ENCODE peak calls at places on chromosomes 5 and 9, in nine cellular contexts. One of them, this sample, is unnamed.

GRCh38 chr9:128098936-128099931 is 28.3 kb downstream of the PTGES2 start:
- DNase-seq in NCI-H187 treated with DMSO at 0.1 percent for 48 hours: no peak
- DNase-seq in mesenteric fat pad: no peak
- DNase-seq in C1 segment of cervical spinal cord: no peak
- DNase-seq in NCI-H2171 treated with DMSO at 0.1 percent for 48 hours: peak
- DNase-seq in neural crest cell: no peak
- DNase-seq in Right ventricle myocardium inferior: no peak
- DNase-seq in T follicular helper cell: no peak
- DNase-seq in dermis microvascular lymphatic vessel endothelial cell: no peak
- DNase-seq in this sample: no peak

GRCh38 chr9:15722888-15723287 is 170.0 kb downstream of the CCDC171 start:
- DNase-seq in T follicular helper cell: no peak
- DNase-seq in NCI-H2171 treated with DMSO at 0.1 percent for 48 hours: no peak
- DNase-seq in dermis microvascular lymphatic vessel endothelial cell: no peak
- DNase-seq in Right ventricle myocardium inferior: no peak
- DNase-seq in mesenteric fat pad: no peak
- DNase-seq in NCI-H187 treated with DMSO at 0.1 percent for 48 hours: no peak
- DNase-seq in C1 segment of cervical spinal cord: no peak
- DNase-seq in neural crest cell: peak
- DNase-seq in this sample: peak

GRCh38 chr5:172714491-172715420 is 56.2 kb downstream of the DUSP1 start:
- DNase-seq in dermis microvascular lymphatic vessel endothelial cell: peak
- DNase-seq in NCI-H187 treated with DMSO at 0.1 percent for 48 hours: no peak
- DNase-seq in Right ventricle myocardium inferior: peak
- DNase-seq in neural crest cell: peak
- DNase-seq in T follicular helper cell: peak
- DNase-seq in C1 segment of cervical spinal cord: peak
- DNase-seq in NCI-H2171 treated with DMSO at 0.1 percent for 48 hours: peak
- DNase-seq in mesenteric fat pad: peak
- DNase-seq in this sample: peak

GRCh38 chr5:151718168-151718567 is 31.5 kb upstream of the SPARC start:
- DNase-seq in mesenteric fat pad: no peak
- DNase-seq in T follicular helper cell: no peak
- DNase-seq in dermis microvascular lymphatic vessel endothelial cell: no peak
- DNase-seq in C1 segment of cervical spinal cord: no peak
- DNase-seq in neural crest cell: no peak
- DNase-seq in Right ventricle myocardium inferior: no peak
- DNase-seq in NCI-H2171 treated with DMSO at 0.1 percent for 48 hours: no peak
- DNase-seq in NCI-H187 treated with DMSO at 0.1 percent for 48 hours: no peak
- DNase-seq in this sample: no peak

GRCh38 chr5:142720561-142721275 is 34.8 kb upstream of the FGF1 start:
- DNase-seq in mesenteric fat pad: no peak
- DNase-seq in C1 segment of cervical spinal cord: no peak
- DNase-seq in NCI-H187 treated with DMSO at 0.1 percent for 48 hours: peak
- DNase-seq in T follicular helper cell: no peak
- DNase-seq in neural crest cell: no peak
- DNase-seq in dermis microvascular lymphatic vessel endothelial cell: no peak
- DNase-seq in NCI-H2171 treated with DMSO at 0.1 percent for 48 hours: peak
- DNase-seq in Right ventricle myocardium inferior: peak
- DNase-seq in this sample: no peak

GRCh38 chr9:134669556-134669955 is 28.0 kb downstream of the COL5A1 start:
- DNase-seq in NCI-H187 treated with DMSO at 0.1 percent for 48 hours: no peak
- DNase-seq in C1 segment of cervical spinal cord: no peak
- DNase-seq in T follicular helper cell: no peak
- DNase-seq in dermis microvascular lymphatic vessel endothelial cell: no peak
- DNase-seq in Right ventricle myocardium inferior: no peak
- DNase-seq in NCI-H2171 treated with DMSO at 0.1 percent for 48 hours: no peak
- DNase-seq in mesenteric fat pad: no peak
- DNase-seq in neural crest cell: no peak
- DNase-seq in this sample: no peak

GRCh38 chr5:143791848-143792701 is 19.9 kb upstream of the HMHB1 start:
- DNase-seq in mesenteric fat pad: no peak
- DNase-seq in T follicular helper cell: no peak
- DNase-seq in NCI-H2171 treated with DMSO at 0.1 percent for 48 hours: peak
- DNase-seq in Right ventricle myocardium inferior: no peak
- DNase-seq in neural crest cell: no peak
- DNase-seq in dermis microvascular lymphatic vessel endothelial cell: no peak
- DNase-seq in NCI-H187 treated with DMSO at 0.1 percent for 48 hours: no peak
- DNase-seq in C1 segment of cervical spinal cord: no peak
- DNase-seq in this sample: no peak

GRCh38 chr9:109317979-109318671 is 2.7 kb downstream of the EPB41L4B start:
- DNase-seq in C1 segment of cervical spinal cord: no peak
- DNase-seq in T follicular helper cell: no peak
- DNase-seq in mesenteric fat pad: no peak
- DNase-seq in dermis microvascular lymphatic vessel endothelial cell: no peak
- DNase-seq in NCI-H187 treated with DMSO at 0.1 percent for 48 hours: peak
- DNase-seq in Right ventricle myocardium inferior: no peak
- DNase-seq in neural crest cell: no peak
- DNase-seq in NCI-H2171 treated with DMSO at 0.1 percent for 48 hours: peak
- DNase-seq in this sample: peak

GRCh38 chr9:121958530-121958929 is 134.6 kb downstream of the TTLL11 start:
- DNase-seq in NCI-H187 treated with DMSO at 0.1 percent for 48 hours: no peak
- DNase-seq in T follicular helper cell: no peak
- DNase-seq in mesenteric fat pad: no peak
- DNase-seq in neural crest cell: no peak
- DNase-seq in NCI-H2171 treated with DMSO at 0.1 percent for 48 hours: no peak
- DNase-seq in Right ventricle myocardium inferior: no peak
- DNase-seq in C1 segment of cervical spinal cord: no peak
- DNase-seq in dermis microvascular lymphatic vessel endothelial cell: peak
- DNase-seq in this sample: no peak

GRCh38 chr9:27369591-27369990 is 72.6 kb upstream of the EQTN start:
- DNase-seq in Right ventricle myocardium inferior: no peak
- DNase-seq in NCI-H2171 treated with DMSO at 0.1 percent for 48 hours: no peak
- DNase-seq in mesenteric fat pad: no peak
- DNase-seq in neural crest cell: no peak
- DNase-seq in NCI-H187 treated with DMSO at 0.1 percent for 48 hours: no peak
- DNase-seq in dermis microvascular lymphatic vessel endothelial cell: no peak
- DNase-seq in C1 segment of cervical spinal cord: no peak
- DNase-seq in T follicular helper cell: no peak
- DNase-seq in this sample: peak

GRCh38 chr5:72338810-72339209 is 18.6 kb downstream of the PTCD2 start:
- DNase-seq in C1 segment of cervical spinal cord: no peak
- DNase-seq in Right ventricle myocardium inferior: no peak
- DNase-seq in NCI-H2171 treated with DMSO at 0.1 percent for 48 hours: no peak
- DNase-seq in neural crest cell: no peak
- DNase-seq in mesenteric fat pad: no peak
- DNase-seq in NCI-H187 treated with DMSO at 0.1 percent for 48 hours: no peak
- DNase-seq in dermis microvascular lymphatic vessel endothelial cell: no peak
- DNase-seq in T follicular helper cell: no peak
- DNase-seq in this sample: no peak

GRCh38 chr5:77295863-77296378 is 85.4 kb downstream of the PDE8B start:
- DNase-seq in dermis microvascular lymphatic vessel endothelial cell: no peak
- DNase-seq in NCI-H2171 treated with DMSO at 0.1 percent for 48 hours: no peak
- DNase-seq in mesenteric fat pad: no peak
- DNase-seq in Right ventricle myocardium inferior: no peak
- DNase-seq in NCI-H187 treated with DMSO at 0.1 percent for 48 hours: no peak
- DNase-seq in T follicular helper cell: no peak
- DNase-seq in C1 segment of cervical spinal cord: no peak
- DNase-seq in neural crest cell: no peak
- DNase-seq in this sample: no peak

GRCh38 chr9:88221110-88221509 is 82.8 kb upstream of the SPATA31C2 start:
- DNase-seq in neural crest cell: no peak
- DNase-seq in C1 segment of cervical spinal cord: no peak
- DNase-seq in T follicular helper cell: no peak
- DNase-seq in NCI-H187 treated with DMSO at 0.1 percent for 48 hours: no peak
- DNase-seq in dermis microvascular lymphatic vessel endothelial cell: no peak
- DNase-seq in NCI-H2171 treated with DMSO at 0.1 percent for 48 hours: no peak
- DNase-seq in Right ventricle myocardium inferior: peak
- DNase-seq in mesenteric fat pad: no peak
- DNase-seq in this sample: peak

GRCh38 chr9:134181648-134182034 is 17.3 kb upstream of the RNU6ATAC start:
- DNase-seq in NCI-H187 treated with DMSO at 0.1 percent for 48 hours: no peak
- DNase-seq in dermis microvascular lymphatic vessel endothelial cell: no peak
- DNase-seq in neural crest cell: no peak
- DNase-seq in NCI-H2171 treated with DMSO at 0.1 percent for 48 hours: no peak
- DNase-seq in T follicular helper cell: no peak
- DNase-seq in Right ventricle myocardium inferior: peak
- DNase-seq in C1 segment of cervical spinal cord: no peak
- DNase-seq in mesenteric fat pad: no peak
- DNase-seq in this sample: no peak

GRCh38 chr9:4366649-4367330 is 66.9 kb upstream of the GLIS3 start:
- DNase-seq in mesenteric fat pad: no peak
- DNase-seq in C1 segment of cervical spinal cord: peak
- DNase-seq in NCI-H2171 treated with DMSO at 0.1 percent for 48 hours: peak
- DNase-seq in NCI-H187 treated with DMSO at 0.1 percent for 48 hours: no peak
- DNase-seq in neural crest cell: peak
- DNase-seq in Right ventricle myocardium inferior: no peak
- DNase-seq in T follicular helper cell: no peak
- DNase-seq in dermis microvascular lymphatic vessel endothelial cell: peak
- DNase-seq in this sample: peak

GRCh38 chr5:65261499-65261898 is 220.2 kb downstream of the ADAMTS6 start:
- DNase-seq in C1 segment of cervical spinal cord: no peak
- DNase-seq in Right ventricle myocardium inferior: no peak
- DNase-seq in dermis microvascular lymphatic vessel endothelial cell: peak
- DNase-seq in neural crest cell: no peak
- DNase-seq in NCI-H2171 treated with DMSO at 0.1 percent for 48 hours: no peak
- DNase-seq in NCI-H187 treated with DMSO at 0.1 percent for 48 hours: no peak
- DNase-seq in T follicular helper cell: no peak
- DNase-seq in mesenteric fat pad: no peak
- DNase-seq in this sample: no peak

GRCh38 chr5:58606064-58606463 is 23.2 kb downstream of the RAB3C start:
- DNase-seq in neural crest cell: no peak
- DNase-seq in T follicular helper cell: no peak
- DNase-seq in Right ventricle myocardium inferior: no peak
- DNase-seq in dermis microvascular lymphatic vessel endothelial cell: no peak
- DNase-seq in NCI-H187 treated with DMSO at 0.1 percent for 48 hours: no peak
- DNase-seq in mesenteric fat pad: no peak
- DNase-seq in NCI-H2171 treated with DMSO at 0.1 percent for 48 hours: no peak
- DNase-seq in C1 segment of cervical spinal cord: no peak
- DNase-seq in this sample: no peak

GRCh38 chr5:126868961-126869451 is 92.1 kb downstream of the LMNB1 start:
- DNase-seq in dermis microvascular lymphatic vessel endothelial cell: no peak
- DNase-seq in T follicular helper cell: no peak
- DNase-seq in neural crest cell: peak
- DNase-seq in NCI-H187 treated with DMSO at 0.1 percent for 48 hours: peak
- DNase-seq in C1 segment of cervical spinal cord: no peak
- DNase-seq in Right ventricle myocardium inferior: no peak
- DNase-seq in mesenteric fat pad: no peak
- DNase-seq in NCI-H2171 treated with DMSO at 0.1 percent for 48 hours: peak
- DNase-seq in this sample: peak

GRCh38 chr5:21071986-21072385 is 1084.0 kb upstream of the CDH18 start:
- DNase-seq in NCI-H2171 treated with DMSO at 0.1 percent for 48 hours: no peak
- DNase-seq in dermis microvascular lymphatic vessel endothelial cell: peak
- DNase-seq in T follicular helper cell: no peak
- DNase-seq in Right ventricle myocardium inferior: no peak
- DNase-seq in NCI-H187 treated with DMSO at 0.1 percent for 48 hours: no peak
- DNase-seq in mesenteric fat pad: no peak
- DNase-seq in neural crest cell: no peak
- DNase-seq in C1 segment of cervical spinal cord: no peak
- DNase-seq in this sample: no peak

GRCh38 chr5:163914911-163915310 is 409.5 kb downstream of the MAT2B start:
- DNase-seq in NCI-H187 treated with DMSO at 0.1 percent for 48 hours: no peak
- DNase-seq in dermis microvascular lymphatic vessel endothelial cell: no peak
- DNase-seq in neural crest cell: no peak
- DNase-seq in Right ventricle myocardium inferior: no peak
- DNase-seq in NCI-H2171 treated with DMSO at 0.1 percent for 48 hours: peak
- DNase-seq in mesenteric fat pad: no peak
- DNase-seq in C1 segment of cervical spinal cord: no peak
- DNase-seq in T follicular helper cell: no peak
- DNase-seq in this sample: no peak

GRCh38 chr9:29939559-29939958 is 2366.3 kb upstream of the C9orf72 start:
- DNase-seq in C1 segment of cervical spinal cord: no peak
- DNase-seq in NCI-H187 treated with DMSO at 0.1 percent for 48 hours: no peak
- DNase-seq in NCI-H2171 treated with DMSO at 0.1 percent for 48 hours: no peak
- DNase-seq in T follicular helper cell: no peak
- DNase-seq in neural crest cell: no peak
- DNase-seq in mesenteric fat pad: no peak
- DNase-seq in Right ventricle myocardium inferior: no peak
- DNase-seq in dermis microvascular lymphatic vessel endothelial cell: no peak
- DNase-seq in this sample: no peak

GRCh38 chr5:53478411-53479044 is 1.9 kb upstream of the FST start:
- DNase-seq in neural crest cell: peak
- DNase-seq in C1 segment of cervical spinal cord: no peak
- DNase-seq in NCI-H187 treated with DMSO at 0.1 percent for 48 hours: no peak
- DNase-seq in dermis microvascular lymphatic vessel endothelial cell: peak
- DNase-seq in mesenteric fat pad: no peak
- DNase-seq in Right ventricle myocardium inferior: peak
- DNase-seq in T follicular helper cell: no peak
- DNase-seq in NCI-H2171 treated with DMSO at 0.1 percent for 48 hours: peak
- DNase-seq in this sample: peak

GRCh38 chr9:126781186-126781585 is 23.7 kb upstream of the ZBTB43 start:
- DNase-seq in NCI-H2171 treated with DMSO at 0.1 percent for 48 hours: no peak
- DNase-seq in mesenteric fat pad: peak
- DNase-seq in T follicular helper cell: no peak
- DNase-seq in NCI-H187 treated with DMSO at 0.1 percent for 48 hours: no peak
- DNase-seq in Right ventricle myocardium inferior: no peak
- DNase-seq in neural crest cell: no peak
- DNase-seq in dermis microvascular lymphatic vessel endothelial cell: no peak
- DNase-seq in C1 segment of cervical spinal cord: no peak
- DNase-seq in this sample: no peak

This sample was measured in GM23338.